ENCODE peak calls at places on chromosomes 11 and 22, in four cellular contexts. R is activated CD8-positive, alpha-beta memory T cell treated with anti-CD3 and anti-CD28 coated beads for 24 hours; P is NCI-H524 treated with DMSO at 0.1 percent for 48 hours; M is NCI-H146. V is an unnamed sample.

GRCh38 chr11:81005595-81005994 is 1564.8 kb upstream of the TENM4 start:
- DNase-seq in M (no peak), R (no peak), P (no peak), V (no peak)

GRCh38 chr11:67437082-67437821 is at the start of gene PTPRCAP:
- DNase-seq in M (no peak), R (peak), P (no peak), V (no peak)

GRCh38 chr11:110837535-110838127 is 125.4 kb upstream of the ARHGAP20 start:
- DNase-seq in M (no peak), R (no peak), P (no peak), V (no peak)

GRCh38 chr11:126925321-126926093 is 75.1 kb downstream of the KIRREL3 start:
- DNase-seq in R (no peak), P (no peak), M (no peak), V (no peak)

GRCh38 chr11:9528573-9529332 is 44.7 kb upstream of the WEE1 start:
- DNase-seq in P (no peak), R (no peak), M (no peak), V (no peak)

GRCh38 chr11:12802418-12803085 is 128.3 kb downstream of the TEAD1 start:
- DNase-seq in R (no peak), M (peak), P (no peak), V (no peak)

GRCh38 chr11:114724916-114725524 is 46.7 kb downstream of the NXPE2 start:
- DNase-seq in R (no peak), P (no peak), M (no peak), V (no peak)

GRCh38 chr22:32836286-32836859 is 34.9 kb downstream of the TIMP3 start:
- DNase-seq in M (no peak), R (no peak), P (no peak), V (no peak)

GRCh38 chr11:73402834-73403185 is 26.6 kb downstream of the RELT start:
- DNase-seq in R (no peak), P (no peak), M (no peak), V (no peak)

GRCh38 chr22:33918676-33919590 is 1.3 kb downstream of the LARGE1 start:
- DNase-seq in R (no peak), M (no peak), P (no peak), V (no peak)

GRCh38 chr22:25282346-25282670 is 62.9 kb downstream of the CRYBB2 start:
- DNase-seq in M (no peak), P (no peak), R (no peak), V (no peak)

GRCh38 chr11:26849009-26849408 is 127.1 kb upstream of the SLC5A12 start:
- DNase-seq in P (no peak), M (no peak), R (no peak), V (no peak)

V was measured in type B pancreatic cell.